ENCODE peak calls at places on chromosomes 1 and 21, in seven cellular contexts. R, H, O, Z, B, V and L are unnamed samples.

GRCh38 chr1:197327776-197328364 is 59.8 kb downstream of the CRB1 start:
- DNase-seq in O (no peak), H (no peak), R (no peak), Z (no peak), B (no peak), V (peak; percentile 4), L (no peak)

GRCh38 chr1:217089239-217090014 is 366.2 kb upstream of the ESRRG start:
- DNase-seq in H (no peak), O (peak; percentile 62), R (no peak), Z (peak; percentile 32), B (peak; percentile 28), V (no peak), L (no peak)

GRCh38 chr1:44924835-44925464 is 61.4 kb downstream of the EIF2B3 start:
- DNase-seq in O (no peak), V (peak; percentile 56), B (no peak), Z (no peak), R (no peak), H (no peak), L (no peak)

GRCh38 chr21:26072891-26073615 is 97.5 kb downstream of the APP start:
- DNase-seq in O (no peak), V (peak; percentile 61), Z (no peak), B (no peak), R (no peak), H (no peak), L (no peak)

GRCh38 chr1:224784606-224785328 is 144.7 kb upstream of the DNAH14 start:
- DNase-seq in V (peak; percentile 84), O (no peak), R (no peak), H (no peak), B (no peak), Z (no peak), L (no peak)

GRCh38 chr1:16245476-16246196 is 8.7 kb upstream of the CPLANE2 start:
- DNase-seq in O (no peak), R (no peak), V (no peak), H (no peak), B (no peak), Z (no peak), L (no peak)

GRCh38 chr21:31133243-31133830 is 95.1 kb upstream of the KRTAP19-8 start:
- DNase-seq in R (no peak), O (no peak), Z (no peak), B (no peak), V (no peak), H (no peak), L (no peak)

GRCh38 chr1:2439369-2439768 is 27.0 kb upstream of the PEX10 start:
- DNase-seq in B (no peak), Z (no peak), H (no peak), O (no peak), R (no peak), V (no peak), L (no peak)

GRCh38 chr1:184476187-184476586 is 89.4 kb downstream of the C1orf21 start:
- DNase-seq in O (no peak), B (no peak), R (no peak), Z (no peak), V (no peak), H (no peak), L (no peak)

GRCh38 chr1:66240491-66241484 is 293.2 kb upstream of the SGIP1 start:
- DNase-seq in B (no peak), O (no peak), Z (no peak), R (no peak), H (no peak), V (no peak), L (no peak)

GRCh38 chr1:1703796-1704195 is 11.2 kb upstream of the SLC35E2B start:
- DNase-seq in Z (no peak), B (peak; percentile 25), O (no peak), H (no peak), V (no peak), R (no peak), L (no peak)